ENCODE peak calls at places on chromosome 13, in five cellular contexts. N is HFF-Myc, W is heart right ventricle, P is HL-60, Z is mammary epithelial cell. I is an unnamed sample.

GRCh38 chr13:108082481-108082880 is 132.9 kb downstream of the LIG4 start:
- DNase-seq in N (no peak), Z (no peak), W (no peak), P (no peak), I (no peak)

GRCh38 chr13:21637296-21637695 is 33.3 kb upstream of the MICU2 start:
- DNase-seq in Z (peak), N (no peak), P (peak), W (no peak), I (no peak)

GRCh38 chr13:70568571-70568970 is 460.3 kb upstream of the KLHL1 start:
- DNase-seq in N (no peak), W (no peak), P (peak), Z (peak), I (peak)

GRCh38 chr13:76398426-76398825 is 487.8 kb downstream of the KCTD12 start:
- DNase-seq in P (no peak), N (no peak), W (no peak), Z (no peak), I (no peak)

GRCh38 chr13:41694902-41695301 is 237.6 kb downstream of the RGCC start:
- DNase-seq in P (no peak), N (peak), W (peak), Z (peak), I (peak)

GRCh38 chr13:92767468-92767867 is 459.1 kb upstream of the GPC6 start:
- DNase-seq in Z (no peak), N (no peak), W (no peak), P (no peak), I (no peak)

GRCh38 chr13:94712287-94712811 is at the start of gene SOX21:
- DNase-seq in W (no peak), P (no peak), N (no peak), Z (peak), I (no peak)

GRCh38 chr13:76708138-76708537 is 178.1 kb downstream of the KCTD12 start:
- DNase-seq in Z (no peak), N (no peak), W (no peak), P (no peak), I (no peak)

GRCh38 chr13:52711277-52711676 is 28.3 kb downstream of the CNMD start:
- DNase-seq in P (no peak), W (no peak), N (peak), Z (no peak), I (no peak)

GRCh38 chr13:19952850-19953249 is 5.7 kb upstream of the ZMYM2 start:
- DNase-seq in P (no peak), W (no peak), N (no peak), Z (peak), I (no peak)

GRCh38 chr13:107743523-107743922 is 471.8 kb downstream of the LIG4 start:
- DNase-seq in Z (no peak), W (no peak), N (no peak), P (no peak), I (no peak)

GRCh38 chr13:94415484-94415883 is 64.0 kb downstream of the DCT start:
- DNase-seq in W (no peak), P (no peak), N (no peak), Z (no peak), I (no peak)

GRCh38 chr13:90184355-90184754 is 1163.1 kb upstream of the MIR17HG start:
- DNase-seq in N (no peak), Z (no peak), W (no peak), P (no peak), I (no peak)

GRCh38 chr13:28545583-28546333 is 50.8 kb upstream of the FLT1 start:
- DNase-seq in Z (no peak), N (no peak), P (no peak), W (no peak), I (no peak)

GRCh38 chr13:97122381-97122996 is 99.6 kb upstream of the MBNL2 start:
- DNase-seq in P (no peak), Z (peak), W (no peak), N (no peak), I (peak)

GRCh38 chr13:106349080-106349841 is 186.2 kb downstream of the EFNB2 start:
- DNase-seq in N (no peak), Z (peak), P (no peak), W (peak), I (peak)

GRCh38 chr13:66659291-66660012 is 570.7 kb downstream of the PCDH9 start:
- DNase-seq in N (no peak), W (no peak), Z (no peak), P (no peak), I (no peak)

GRCh38 chr13:66661336-66661735 is 568.8 kb downstream of the PCDH9 start:
- DNase-seq in Z (no peak), N (no peak), P (no peak), W (no peak), I (no peak)

GRCh38 chr13:66660013-66660804 is 569.9 kb downstream of the PCDH9 start:
- DNase-seq in Z (peak), N (no peak), W (no peak), P (no peak), I (no peak)

GRCh38 chr13:66656050-66656449 is 574.1 kb downstream of the PCDH9 start:
- DNase-seq in P (no peak), W (no peak), N (no peak), Z (no peak), I (no peak)

GRCh38 chr13:66657165-66657895 is 572.8 kb downstream of the PCDH9 start:
- DNase-seq in W (peak), N (peak), Z (peak), P (no peak), I (peak)
- TF ChIP-seq CTCF in W (no peak), N (no peak), Z (no peak), P (no peak), I (no peak)

DNA sequence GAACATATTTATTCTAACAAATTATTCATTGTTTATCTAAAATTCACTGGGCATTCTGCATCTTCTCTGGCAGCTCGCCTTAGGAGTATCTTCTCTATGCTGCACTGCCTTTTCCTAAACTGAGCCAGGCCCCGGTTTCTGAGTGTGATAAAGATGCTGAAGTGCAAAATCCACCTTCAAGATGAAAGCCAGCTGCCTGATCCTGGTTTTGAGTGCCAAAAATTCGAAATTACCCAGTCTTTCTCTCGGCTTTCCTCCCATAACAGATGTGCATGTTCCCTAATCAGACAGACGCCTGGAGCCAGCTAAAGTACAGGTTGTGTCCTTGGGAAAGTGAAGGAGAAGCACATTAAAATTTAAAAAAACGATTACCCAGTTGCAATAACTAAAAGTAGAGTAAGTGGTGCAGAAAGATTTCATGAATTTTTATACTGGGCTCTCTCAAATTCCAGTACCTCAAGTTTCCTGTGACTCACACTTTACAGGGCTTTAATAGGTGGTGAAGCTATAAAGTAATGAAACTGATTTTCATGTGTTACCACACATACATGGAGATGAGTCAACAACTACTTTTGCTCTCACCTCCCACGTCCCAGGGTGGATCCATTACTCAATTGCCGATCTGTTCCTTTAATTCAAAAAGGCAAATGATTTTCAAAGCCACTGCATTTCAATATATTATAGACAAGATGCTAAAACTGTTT is 65.0 kb upstream of the GTF2F2 start:
- DNase-seq in Z (peak), N (peak), P (peak), W (no peak), I (peak)
- H3K4me3 ChIP-seq in Z (peak), N (peak), P (no peak), W (no peak), I (peak)

GRCh38 chr13:84658881-84659661 is 776.8 kb upstream of the SLITRK1 start:
- DNase-seq in N (no peak), Z (no peak), W (no peak), P (no peak), I (peak)

GRCh38 chr13:84661718-84662117 is 779.4 kb upstream of the SLITRK1 start:
- DNase-seq in Z (no peak), W (no peak), N (no peak), P (no peak), I (no peak)

DNA sequence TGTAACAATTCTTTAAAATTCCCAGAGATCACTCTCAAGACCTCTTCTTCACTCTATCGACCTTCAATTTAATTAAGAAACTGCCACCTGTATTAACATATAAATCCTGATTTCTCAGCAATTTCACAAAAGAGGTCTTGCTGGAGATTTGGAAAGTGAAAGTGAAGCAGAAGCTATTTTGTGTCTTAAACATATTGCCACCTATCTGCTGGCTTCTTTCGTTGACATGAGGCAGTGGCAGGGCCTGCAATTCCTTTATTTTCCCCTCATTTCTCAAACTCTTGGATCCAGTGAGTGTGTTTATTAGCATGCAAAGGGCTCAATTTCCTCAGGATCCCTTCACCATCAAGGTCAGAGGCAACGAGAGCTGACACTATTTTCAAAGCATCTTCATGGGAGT is 780.2 kb upstream of the SLITRK1 start:
- DNase-seq in W (no peak), N (no peak), P (no peak), Z (no peak), I (no peak)
- TF ChIP-seq CTCF in W (no peak), N (no peak), P (no peak), Z (no peak), I (no peak)

GRCh38 chr13:110557610-110558305 is 3.8 kb downstream of the RAB20 start:
- DNase-seq in N (no peak), Z (no peak), P (no peak), W (no peak), I (no peak)

GRCh38 chr13:110561335-110562033 is at the start of gene RAB20:
- DNase-seq in N (no peak), P (peak), Z (peak), W (peak), I (peak)

GRCh38 chr13:110560606-110561334 is 752 bp downstream of the RAB20 start:
- DNase-seq in P (no peak), N (no peak), Z (peak), W (peak), I (no peak)

GRCh38 chr13:110559429-110559943 is 2.0 kb downstream of the RAB20 start:
- DNase-seq in N (no peak), Z (peak), W (peak), P (no peak), I (no peak)

GRCh38 chr13:110559986-110560385 is 1.5 kb downstream of the RAB20 start:
- DNase-seq in N (no peak), Z (peak), W (no peak), P (no peak), I (no peak)
- H3K4me3 ChIP-seq in N (peak), Z (peak), W (peak), P (peak), I (no peak)

DNA sequence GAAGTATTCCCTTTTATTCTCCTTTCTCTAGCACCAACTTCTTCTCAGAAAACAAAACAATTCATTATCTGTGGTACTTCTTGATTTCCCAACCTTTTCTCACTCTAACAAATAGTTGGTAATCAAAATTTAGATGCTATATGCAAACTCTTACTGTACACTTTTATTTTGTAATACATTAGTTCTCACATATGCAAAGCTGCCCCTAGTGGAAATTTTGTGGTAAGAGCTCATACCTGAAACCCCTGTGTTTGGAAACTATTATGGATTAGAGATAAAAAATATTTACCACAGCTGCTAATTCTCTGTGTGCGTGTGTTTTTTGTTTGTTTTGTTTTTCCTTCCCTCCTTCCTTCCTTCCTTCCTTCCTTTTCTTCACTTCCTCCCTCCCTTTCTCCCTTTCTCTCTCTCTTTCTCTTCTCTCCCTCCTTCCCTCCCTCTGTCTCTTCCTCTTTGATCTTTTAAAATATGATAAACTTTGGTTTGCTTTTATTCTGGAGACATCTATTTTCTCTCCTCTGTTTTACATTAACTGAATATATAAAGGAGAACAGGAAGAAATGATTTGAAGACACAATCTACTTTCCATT is 537.4 kb downstream of the SLITRK6 start:
- DNase-seq in Z (no peak), N (no peak), W (no peak), P (no peak), I (no peak)
- TF ChIP-seq CTCF in Z (peak), N (peak), W (peak), P (peak), I (peak)